ENCODE peak calls at places on chromosomes 16 and 17, in nine cellular contexts. K, W, J, F, M, V, P, D and I are unnamed samples.

GRCh38 chr17:969767-970387 is 9.7 kb downstream of the NXN start:
- DNase-seq in K (no peak), W (peak; percentile 49), J (peak; percentile 34), F (no peak), M (no peak), V (no peak), P (no peak), D (no peak), I (peak; percentile 14)

GRCh38 chr17:49576906-49577650 is 1.4 kb downstream of the NXPH3 start:
- DNase-seq in K (no peak), W (no peak), J (no peak), F (no peak), M (no peak), V (no peak), P (no peak), D (no peak), I (no peak)

GRCh38 chr17:8223356-8224063 is 13.1 kb upstream of the AURKB start:
- DNase-seq in K (peak; percentile 82), W (peak; percentile 37), J (peak; percentile 53), F (peak; percentile 19), M (peak; percentile 76), V (peak; percentile 32), P (no peak), D (no peak), I (peak; percentile 61)

GRCh38 chr16:52078716-52079655 is 468.0 kb downstream of the TOX3 start:
- DNase-seq in K (no peak), W (no peak), J (no peak), F (no peak), M (no peak), V (no peak), P (no peak), D (no peak), I (peak; percentile 6)

GRCh38 chr17:49361129-49361901 is 735 bp downstream of the ZNF652 start:
- DNase-seq in K (peak; percentile 64), W (peak; percentile 32), J (no peak), F (peak; percentile 67), M (no peak), V (peak; percentile 42), P (no peak), D (peak; percentile 44), I (peak; percentile 47)

GRCh38 chr16:964696-965395 is 5.9 kb downstream of the LMF1 start:
- DNase-seq in K (peak; percentile 75), W (no peak), J (peak; percentile 57), F (peak; percentile 57), M (peak; percentile 41), V (no peak), P (no peak), D (no peak), I (no peak)

GRCh38 chr17:81867123-81867951 is 3.8 kb downstream of the ARHGDIA start:
- DNase-seq in K (no peak), W (no peak), J (no peak), F (no peak), M (no peak), V (no peak), P (no peak), D (no peak), I (peak; percentile 17)

GRCh38 chr16:85153656-85154091 is 41.4 kb upstream of the CIBAR2 start:
- DNase-seq in K (no peak), W (no peak), J (no peak), F (no peak), M (no peak), V (no peak), P (no peak), D (no peak), I (no peak)

GRCh38 chr17:47732399-47733046 is 513 bp upstream of the TBX21 start:
- DNase-seq in K (no peak), W (no peak), J (no peak), F (no peak), M (no peak), V (no peak), P (no peak), D (no peak), I (no peak)

GRCh38 chr17:76268015-76268749 is 3.0 kb downstream of the UBALD2 start:
- DNase-seq in K (peak; percentile 88), W (no peak), J (no peak), F (peak; percentile 38), M (peak; percentile 79), V (no peak), P (peak; percentile 37), D (no peak), I (no peak)

GRCh38 chr17:57819273-57819672 is 30.6 kb downstream of the MRPS23 start:
- DNase-seq in K (no peak), W (peak; percentile 38), J (no peak), F (no peak), M (no peak), V (no peak), P (no peak), D (no peak), I (no peak)

GRCh38 chr17:4715071-4715749 is 4.8 kb downstream of the ARRB2 start:
- DNase-seq in K (no peak), W (peak; percentile 50), J (no peak), F (no peak), M (no peak), V (no peak), P (no peak), D (no peak), I (no peak)